ENCODE peak calls at places on chromosome X, in ten cellular contexts. Z is right atrium auricular region, A is ovary, Q is thyroid gland, X is progenitor cell of endocrine pancreas, G is Calu3, T is left ventricle myocardium inferior, C is BJ, B is fibroblast of mammary gland, E is spleen. N is an unnamed sample.

GRCh38 chrX:39577206-39577605 is 520.6 kb downstream of the BCOR start:
- DNase-seq in Z (no peak), A (no peak), Q (no peak), X (no peak), G (no peak), T (no peak), C (no peak), B (no peak), E (no peak), N (peak)

GRCh38 chrX:124406294-124407013 is 60.1 kb downstream of the SH2D1A start:
- DNase-seq in Z (peak), A (no peak), Q (peak), X (peak), G (peak), T (no peak), C (no peak), B (peak), E (no peak), N (peak)

GRCh38 chrX:2449135-2449886 is 51.5 kb downstream of the DHRSX start:
- DNase-seq in Z (no peak), A (no peak), Q (no peak), X (no peak), G (no peak), T (no peak), C (no peak), B (no peak), E (peak), N (no peak)

GRCh38 chrX:109155161-109155560 is 326.7 kb downstream of the GUCY2F start:
- DNase-seq in Z (no peak), A (no peak), Q (no peak), X (no peak), G (no peak), T (no peak), C (no peak), B (no peak), E (no peak), N (peak)

GRCh38 chrX:63258144-63258543 is 93.0 kb downstream of the SPIN4 start:
- DNase-seq in Z (no peak), A (no peak), Q (no peak), X (no peak), G (no peak), T (no peak), C (no peak), B (no peak), E (no peak), N (no peak)

GRCh38 chrX:108541286-108541685 is 101.6 kb downstream of the COL4A5 start:
- DNase-seq in Z (no peak), A (no peak), Q (no peak), X (no peak), G (no peak), T (no peak), C (no peak), B (no peak), E (no peak), N (no peak)

GRCh38 chrX:140038842-140039241 is 73.5 kb upstream of the CXorf66 start:
- DNase-seq in Z (no peak), A (no peak), Q (no peak), X (no peak), G (no peak), T (no peak), C (no peak), B (no peak), E (no peak), N (no peak)

GRCh38 chrX:105299286-105299685 is 78.8 kb upstream of the TEX13A start:
- DNase-seq in Z (no peak), A (no peak), Q (no peak), X (no peak), G (no peak), T (no peak), C (no peak), B (no peak), E (no peak), N (no peak)

GRCh38 chrX:37677765-37678164 is 7.8 kb upstream of the XK start:
- DNase-seq in Z (no peak), A (no peak), Q (no peak), X (no peak), G (no peak), T (no peak), C (no peak), B (no peak), E (no peak), N (no peak)

GRCh38 chrX:15750611-15751159 is 12.6 kb downstream of the CA5B start:
- DNase-seq in Z (no peak), A (no peak), Q (no peak), X (no peak), G (no peak), T (no peak), C (no peak), B (no peak), E (no peak), N (no peak)

GRCh38 chrX:102546818-102547493 is 30.4 kb upstream of the TMSB15A start:
- DNase-seq in Z (no peak), A (no peak), Q (no peak), X (no peak), G (no peak), T (no peak), C (no peak), B (no peak), E (no peak), N (no peak)

GRCh38 chrX:129934461-129934860 is 28.5 kb downstream of the UTP14A start:
- DNase-seq in Z (no peak), A (no peak), Q (no peak), X (no peak), G (no peak), T (no peak), C (no peak), B (no peak), E (no peak), N (no peak)

GRCh38 chrX:1657367-1658082 is 42.7 kb downstream of the ASMT start:
- DNase-seq in Z (no peak), A (no peak), Q (no peak), X (no peak), G (no peak), T (no peak), C (peak), B (peak), E (peak), N (peak)

GRCh38 chrX:101357166-101357795 is 8.7 kb upstream of the TIMM8A start:
- DNase-seq in Z (no peak), A (no peak), Q (no peak), X (no peak), G (no peak), T (no peak), C (no peak), B (peak), E (no peak), N (no peak)

GRCh38 chrX:107029752-107030151 is 29.7 kb upstream of the MORC4 start:
- DNase-seq in Z (no peak), A (no peak), Q (no peak), X (no peak), G (no peak), T (no peak), C (no peak), B (no peak), E (no peak), N (no peak)

GRCh38 chrX:16665089-16665488 is 15.1 kb downstream of the S100G start:
- DNase-seq in Z (no peak), A (no peak), Q (no peak), X (no peak), G (no peak), T (no peak), C (no peak), B (peak), E (no peak), N (no peak)

GRCh38 chrX:140317462-140317861 is 187.4 kb downstream of the SOX3 start:
- DNase-seq in Z (no peak), A (no peak), Q (no peak), X (no peak), G (no peak), T (no peak), C (no peak), B (no peak), E (no peak), N (no peak)

GRCh38 chrX:85359051-85359450 is 20.4 kb downstream of the POF1B start:
- DNase-seq in Z (no peak), A (no peak), Q (no peak), X (no peak), G (no peak), T (no peak), C (no peak), B (no peak), E (no peak), N (no peak)

GRCh38 chrX:25737540-25737939 is 400.6 kb upstream of the MAGEB18 start:
- DNase-seq in Z (no peak), A (no peak), Q (no peak), X (no peak), G (no peak), T (no peak), C (no peak), B (no peak), E (no peak), N (no peak)

GRCh38 chrX:129599996-129600395 is 54.8 kb downstream of the APLN start:
- DNase-seq in Z (no peak), A (no peak), Q (no peak), X (no peak), G (no peak), T (no peak), C (no peak), B (no peak), E (no peak), N (peak)

GRCh38 chrX:136687457-136687856 is 39.5 kb downstream of the CD40LG start:
- DNase-seq in Z (no peak), A (no peak), Q (no peak), X (no peak), G (no peak), T (no peak), C (no peak), B (no peak), E (no peak), N (no peak)

GRCh38 chrX:54064564-54064963 is 20.3 kb upstream of the PHF8 start:
- DNase-seq in Z (no peak), A (no peak), Q (no peak), X (no peak), G (no peak), T (no peak), C (no peak), B (no peak), E (no peak), N (no peak)

GRCh38 chrX:47143894-47144625 is 442 bp downstream of the NDUFB11 start:
- DNase-seq in Z (no peak), A (no peak), Q (peak), X (no peak), G (peak), T (no peak), C (peak), B (peak), E (peak), N (peak)

GRCh38 chrX:136199365-136199764 is 51.8 kb downstream of the MAP7D3 start:
- DNase-seq in Z (no peak), A (no peak), Q (no peak), X (no peak), G (no peak), T (no peak), C (no peak), B (peak), E (no peak), N (peak)

GRCh38 chrX:110162867-110163266 is 155.0 kb downstream of the AMMECR1 start:
- DNase-seq in Z (no peak), A (no peak), Q (no peak), X (no peak), G (no peak), T (no peak), C (no peak), B (no peak), E (no peak), N (peak)

GRCh38 chrX:16869393-16870094 is 618 bp downstream of the RBBP7 start:
- DNase-seq in Z (no peak), A (no peak), Q (peak), X (peak), G (peak), T (peak), C (no peak), B (no peak), E (peak), N (no peak)

GRCh38 chrX:136259543-136259942 is 8.3 kb upstream of the MAP7D3 start:
- DNase-seq in Z (no peak), A (no peak), Q (no peak), X (no peak), G (no peak), T (no peak), C (no peak), B (peak), E (no peak), N (peak)

GRCh38 chrX:11472381-11472780 is 179.2 kb downstream of the AMELX start:
- DNase-seq in Z (no peak), A (no peak), Q (no peak), X (no peak), G (no peak), T (no peak), C (no peak), B (peak), E (no peak), N (no peak)

GRCh38 chrX:103464071-103464773 is 55.1 kb downstream of the RAB40A start:
- DNase-seq in Z (no peak), A (peak), Q (peak), X (no peak), G (peak), T (no peak), C (no peak), B (peak), E (no peak), N (peak)

GRCh38 chrX:40809210-40809609 is 73.9 kb upstream of the MED14 start:
- DNase-seq in Z (no peak), A (no peak), Q (no peak), X (no peak), G (no peak), T (no peak), C (no peak), B (peak), E (no peak), N (peak)

GRCh38 chrX:139077303-139078131 is 366.0 kb upstream of the FGF13 start:
- DNase-seq in Z (no peak), A (no peak), Q (no peak), X (no peak), G (no peak), T (no peak), C (peak), B (peak), E (no peak), N (peak)

GRCh38 chrX:136191171-136191570 is 43.8 kb downstream of the FHL1 start:
- DNase-seq in Z (no peak), A (no peak), Q (no peak), X (no peak), G (no peak), T (no peak), C (no peak), B (no peak), E (no peak), N (no peak)

GRCh38 chrX:46653482-46653881 is 79.9 kb downstream of the CHST7 start:
- DNase-seq in Z (no peak), A (no peak), Q (no peak), X (no peak), G (peak), T (no peak), C (no peak), B (no peak), E (no peak), N (peak)

GRCh38 chrX:68831405-68832100 is 2.7 kb downstream of the EFNB1 start:
- DNase-seq in Z (peak), A (peak), Q (no peak), X (peak), G (no peak), T (no peak), C (no peak), B (no peak), E (no peak), N (no peak)

GRCh38 chrX:3181846-3182245 is 140.6 kb downstream of the ARSF start:
- DNase-seq in Z (no peak), A (no peak), Q (no peak), X (no peak), G (no peak), T (no peak), C (no peak), B (no peak), E (no peak), N (no peak)

GRCh38 chrX:24395775-24396174 is 35.3 kb downstream of the SUPT20HL1 start:
- DNase-seq in Z (no peak), A (no peak), Q (peak), X (peak), G (peak), T (no peak), C (peak), B (peak), E (no peak), N (peak)

GRCh38 chrX:109843963-109844751 is 111.1 kb upstream of the ACSL4 start:
- DNase-seq in Z (no peak), A (no peak), Q (peak), X (no peak), G (no peak), T (no peak), C (no peak), B (no peak), E (no peak), N (no peak)

GRCh38 chrX:23503835-23504539 is 163.3 kb upstream of the PRDX4 start:
- DNase-seq in Z (peak), A (no peak), Q (peak), X (peak), G (peak), T (peak), C (peak), B (peak), E (no peak), N (peak)

GRCh38 chrX:30618160-30618765 is 35.0 kb upstream of the GK start:
- DNase-seq in Z (no peak), A (no peak), Q (no peak), X (no peak), G (peak), T (no peak), C (no peak), B (peak), E (no peak), N (peak)

GRCh38 chrX:115142057-115142456 is 47.2 kb upstream of the RBMXL3 start:
- DNase-seq in Z (no peak), A (no peak), Q (no peak), X (no peak), G (no peak), T (no peak), C (no peak), B (no peak), E (no peak), N (no peak)

DNA sequence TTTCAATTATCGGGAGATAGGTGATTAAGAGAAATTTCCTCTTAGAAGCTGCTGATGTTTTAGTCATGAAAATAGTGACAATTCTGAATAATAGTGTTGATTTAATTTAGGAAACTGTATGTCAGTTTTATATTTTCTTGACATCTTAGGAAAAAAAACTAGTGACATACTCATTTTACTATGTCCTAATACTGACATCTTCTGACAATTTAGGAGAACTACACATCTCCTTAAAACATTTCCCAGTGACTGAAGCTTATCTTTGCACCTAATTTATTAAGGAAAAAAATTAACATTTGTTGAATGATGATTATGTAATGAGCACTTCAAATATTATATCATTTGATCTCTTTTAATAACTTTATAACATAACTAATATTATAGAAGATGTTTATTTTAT is 42.0 kb upstream of the RBMXL3 start:
- DNase-seq in Z (no peak), A (no peak), Q (no peak), X (no peak), G (no peak), T (no peak), C (no peak), B (peak), E (no peak), N (peak)
- TF ChIP-seq CTCF in Z (peak), A (no peak), Q (peak), X (peak), G (peak), T (peak), C (peak), B (peak), E (peak), N (peak)

GRCh38 chrX:7927259-7928167 is at the start of gene PNPLA4:
- DNase-seq in Z (peak), A (peak), Q (peak), X (peak), G (peak), T (peak), C (peak), B (peak), E (peak), N (peak)
- TF ChIP-seq CTCF in Z (no peak), A (no peak), Q (peak), X (peak), G (no peak), T (peak), C (peak), B (no peak), E (peak), N (peak)

DNA sequence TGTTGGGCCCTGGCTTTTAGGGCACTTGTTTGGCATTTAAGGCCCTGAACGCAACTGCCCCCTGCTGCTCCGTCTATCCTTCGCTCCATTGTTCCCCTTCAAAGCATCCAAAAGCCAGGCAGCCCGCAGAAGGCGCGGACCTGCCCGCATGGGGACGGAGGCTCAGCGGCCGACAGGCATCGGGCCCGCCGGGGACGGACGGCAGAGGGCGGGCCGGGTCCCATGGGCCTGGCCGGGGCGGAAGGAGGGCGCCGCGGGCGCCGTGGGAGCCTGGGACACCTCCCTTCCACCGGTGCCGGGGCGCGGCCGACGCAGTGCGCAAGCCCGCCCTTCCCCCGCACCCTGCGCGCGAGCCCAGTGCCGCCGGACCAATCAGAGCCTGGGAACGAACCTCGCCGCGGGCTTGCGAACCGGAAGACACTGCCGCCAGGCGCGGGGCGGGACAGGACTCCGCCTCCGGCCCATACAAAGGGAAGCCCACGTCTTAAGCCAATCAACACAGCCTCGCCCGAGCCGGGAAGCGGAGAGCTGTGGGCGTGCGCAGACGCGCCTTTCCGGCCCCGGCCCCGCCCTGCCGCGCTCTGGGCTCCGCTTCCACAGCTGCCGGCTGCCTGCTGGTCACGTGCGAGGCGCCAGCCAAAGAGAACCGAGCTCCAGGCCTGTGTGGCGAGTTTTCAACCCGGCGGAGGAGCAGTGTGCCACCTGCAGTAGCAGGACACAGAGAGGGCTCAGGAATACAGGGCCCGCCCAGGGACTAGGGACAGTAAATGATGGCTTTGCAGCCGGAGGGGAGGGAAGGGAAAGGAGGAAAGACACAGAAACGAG is 2.1 kb upstream of the ARHGAP4 start:
- DNase-seq in Z (peak), A (peak), Q (peak), X (peak), G (peak), T (peak), C (peak), B (peak), E (peak), N (peak)
- TF ChIP-seq CTCF in Z (no peak), A (no peak), Q (no peak), X (no peak), G (no peak), T (peak), C (peak), B (peak), E (peak), N (no peak)

DNA sequence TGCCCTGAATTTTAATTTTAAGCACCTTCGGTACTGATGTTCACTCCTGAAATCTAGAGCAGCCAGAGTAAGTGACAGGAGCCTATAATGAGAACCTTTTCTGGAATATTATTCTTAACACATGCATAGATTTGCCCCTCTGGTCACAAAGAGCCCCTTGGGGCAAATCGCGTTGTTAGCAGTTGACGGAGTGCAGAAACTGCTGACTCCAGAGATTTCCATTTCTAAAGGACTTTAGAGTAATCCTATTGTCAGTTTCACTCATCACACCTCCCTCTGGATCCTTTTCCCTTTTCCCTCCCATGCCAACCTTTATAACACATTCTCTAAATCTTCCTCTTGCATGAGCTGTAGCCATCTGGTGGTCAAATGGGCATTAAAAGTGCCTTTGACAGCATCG is 264.9 kb upstream of the PRPS2 start:
- DNase-seq in Z (no peak), A (no peak), Q (no peak), X (no peak), G (no peak), T (no peak), C (no peak), B (peak), E (no peak), N (no peak)
- TF ChIP-seq CTCF in Z (no peak), A (no peak), Q (no peak), X (no peak), G (no peak), T (no peak), C (no peak), B (no peak), E (no peak), N (no peak)

GRCh38 chrX:51395474-51395806 is 62.8 kb downstream of the NUDT10 start:
- DNase-seq in Z (no peak), A (no peak), Q (no peak), X (no peak), G (no peak), T (no peak), C (no peak), B (no peak), E (no peak), N (no peak)
- TF ChIP-seq CTCF in Z (no peak), A (no peak), Q (peak), X (no peak), G (no peak), T (no peak), C (no peak), B (no peak), E (no peak), N (no peak)